ENCODE peak calls at places on chromosomes 16 and 17, in seven cellular contexts. P, E, I, V, T, O and G are unnamed samples.

GRCh38 chr16:87764600-87765472 is 950 bp downstream of the KLHDC4 start:
- DNase-seq in O (no peak), I (no peak), E (no peak), V (no peak), T (peak; percentile 13), P (no peak), G (no peak)

GRCh38 chr17:44960654-44961053 is 7.4 kb downstream of the C1QL1 start:
- DNase-seq in E (peak; percentile 50), O (no peak), T (no peak), I (no peak), V (no peak), P (no peak), G (no peak)

GRCh38 chr17:17152385-17152784 is 53.7 kb downstream of the PLD6 start:
- DNase-seq in E (no peak), O (no peak), I (no peak), T (no peak), V (peak; percentile 7), P (no peak), G (peak; percentile 40)

GRCh38 chr16:75196826-75197225 is 10.1 kb downstream of the CTRB2 start:
- DNase-seq in O (peak; percentile 37), E (no peak), P (no peak), T (no peak), I (no peak), V (no peak), G (no peak)

GRCh38 chr17:74450925-74451403 is 15.5 kb upstream of the CD300A start:
- DNase-seq in O (no peak), T (no peak), E (no peak), P (no peak), I (no peak), V (no peak), G (no peak)

GRCh38 chr17:5672815-5673430 is 88.6 kb upstream of the NLRP1 start:
- DNase-seq in P (no peak), T (no peak), E (no peak), I (no peak), O (no peak), V (no peak), G (no peak)

GRCh38 chr17:37791434-37791833 is 46.6 kb upstream of the HNF1B start:
- DNase-seq in P (no peak), T (peak; percentile 32), O (no peak), E (peak; percentile 31), I (peak; percentile 46), V (peak; percentile 68), G (no peak)

GRCh38 chr17:72358465-72358864 is 237.6 kb downstream of the SOX9 start:
- DNase-seq in O (no peak), V (peak; percentile 88), E (peak; percentile 69), I (no peak), P (no peak), T (no peak), G (no peak)

GRCh38 chr17:59381716-59382570 is 50.5 kb downstream of the YPEL2 start:
- DNase-seq in P (peak; percentile 71), V (peak; percentile 59), E (no peak), T (no peak), I (no peak), O (no peak), G (no peak)